ENCODE peak calls at places on chromosome 16, in nine cellular contexts. X is mesothelial cell of epicardium, Q is lower lobe of right lung, E is Calu3, P is BJ, R is upper lobe of right lung, D is B cell, U is psoas muscle, J is GM12865. I is an unnamed sample.

GRCh38 chr16:86221085-86221484 is 289.2 kb upstream of the FOXF1 start:
- DNase-seq in X (peak; percentile 27), Q (no peak), E (no peak), P (no peak), R (no peak), D (no peak), U (no peak), J (no peak), I (no peak)

GRCh38 chr16:46926470-46927225 is 42.5 kb downstream of the GPT2 start:
- DNase-seq in X (no peak), Q (no peak), E (no peak), P (no peak), R (no peak), D (no peak), U (no peak), J (no peak), I (no peak)

GRCh38 chr16:73956592-73957495 is 339.8 kb upstream of the PSMD7 start:
- DNase-seq in X (peak; percentile 71), Q (no peak), E (peak; percentile 73), P (peak; percentile 9), R (no peak), D (peak; percentile 40), U (no peak), J (peak; percentile 54), I (peak; percentile 57)

GRCh38 chr16:71985262-71985974 is 14.8 kb downstream of the PKD1L3 start:
- DNase-seq in X (no peak), Q (no peak), E (no peak), P (no peak), R (no peak), D (no peak), U (no peak), J (no peak), I (no peak)

GRCh38 chr16:19138601-19139000 is 24.8 kb downstream of the ITPRIPL2 start:
- DNase-seq in X (no peak), Q (peak; percentile 72), E (peak; percentile 39), P (peak; percentile 80), R (no peak), D (no peak), U (peak; percentile 80), J (no peak), I (no peak)

GRCh38 chr16:360698-361336 is 8.3 kb upstream of the AXIN1 start:
- DNase-seq in X (no peak), Q (no peak), E (no peak), P (no peak), R (no peak), D (no peak), U (no peak), J (no peak), I (no peak)

GRCh38 chr16:85851034-85851780 is 47.8 kb upstream of the IRF8 start:
- DNase-seq in X (peak; percentile 31), Q (no peak), E (no peak), P (no peak), R (no peak), D (no peak), U (no peak), J (peak; percentile 44), I (no peak)

GRCh38 chr16:12260647-12261262 is 284.2 kb downstream of the SNX29 start:
- DNase-seq in X (no peak), Q (no peak), E (no peak), P (no peak), R (no peak), D (no peak), U (no peak), J (no peak), I (no peak)

GRCh38 chr16:62035115-62036092 is 834 bp downstream of the CDH8 start:
- DNase-seq in X (peak; percentile 52), Q (no peak), E (no peak), P (no peak), R (no peak), D (no peak), U (no peak), J (no peak), I (no peak)

GRCh38 chr16:79209308-79209707 is 391.2 kb downstream of the MAF start:
- DNase-seq in X (no peak), Q (no peak), E (no peak), P (no peak), R (no peak), D (no peak), U (no peak), J (no peak), I (no peak)

GRCh38 chr16:81618661-81619060 is 160.4 kb upstream of the PLCG2 start:
- DNase-seq in X (no peak), Q (no peak), E (no peak), P (no peak), R (no peak), D (no peak), U (no peak), J (no peak), I (no peak)

GRCh38 chr16:23482778-23483177 is 27.5 kb downstream of the GGA2 start:
- DNase-seq in X (no peak), Q (no peak), E (no peak), P (no peak), R (no peak), D (peak; percentile 39), U (no peak), J (no peak), I (no peak)

GRCh38 chr16:83954577-83955016 is 1.6 kb downstream of the OSGIN1 start:
- DNase-seq in X (no peak), Q (peak; percentile 77), E (peak; percentile 58), P (no peak), R (no peak), D (no peak), U (peak; percentile 75), J (no peak), I (no peak)

GRCh38 chr16:80594756-80595155 is 54.0 kb downstream of the DYNLRB2 start:
- DNase-seq in X (no peak), Q (no peak), E (no peak), P (no peak), R (no peak), D (no peak), U (no peak), J (no peak), I (no peak)

GRCh38 chr16:64440421-64440831 is 681.4 kb downstream of the CDH11 start:
- DNase-seq in X (no peak), Q (no peak), E (no peak), P (peak; percentile 98), R (no peak), D (no peak), U (peak; percentile 39), J (no peak), I (no peak)

GRCh38 chr16:87806246-87806607 is 40.4 kb upstream of the KLHDC4 start:
- DNase-seq in X (no peak), Q (no peak), E (peak; percentile 49), P (no peak), R (no peak), D (no peak), U (no peak), J (no peak), I (no peak)

GRCh38 chr16:57204675-57205074 is 18.5 kb downstream of the RSPRY1 start:
- DNase-seq in X (no peak), Q (no peak), E (no peak), P (no peak), R (no peak), D (no peak), U (no peak), J (no peak), I (no peak)
- TF ChIP-seq CTCF in X (no peak), Q (no peak), E (peak; percentile 32), P (no peak), R (no peak), D (no peak), U (no peak), J (peak; percentile 5), I (no peak)

GRCh38 chr16:3094289-3095027 is 4.6 kb downstream of the ZSCAN10 start:
- DNase-seq in X (no peak), Q (no peak), E (peak; percentile 46), P (no peak), R (no peak), D (peak; percentile 66), U (peak; percentile 19), J (peak; percentile 77), I (peak; percentile 86)
- TF ChIP-seq CTCF in X (peak; percentile 33), Q (peak; percentile 62), E (peak; percentile 61), P (peak; percentile 56), R (peak; percentile 54), D (peak; percentile 62), U (peak; percentile 29), J (peak; percentile 74), I (peak; percentile 54)

GRCh38 chr16:2174396-2175131 is 19.0 kb downstream of the TRAF7 start:
- DNase-seq in X (no peak), Q (no peak), E (no peak), P (no peak), R (no peak), D (no peak), U (no peak), J (no peak), I (no peak)
- TF ChIP-seq CTCF in X (no peak), Q (no peak), E (no peak), P (no peak), R (no peak), D (no peak), U (no peak), J (no peak), I (no peak)

DNA sequence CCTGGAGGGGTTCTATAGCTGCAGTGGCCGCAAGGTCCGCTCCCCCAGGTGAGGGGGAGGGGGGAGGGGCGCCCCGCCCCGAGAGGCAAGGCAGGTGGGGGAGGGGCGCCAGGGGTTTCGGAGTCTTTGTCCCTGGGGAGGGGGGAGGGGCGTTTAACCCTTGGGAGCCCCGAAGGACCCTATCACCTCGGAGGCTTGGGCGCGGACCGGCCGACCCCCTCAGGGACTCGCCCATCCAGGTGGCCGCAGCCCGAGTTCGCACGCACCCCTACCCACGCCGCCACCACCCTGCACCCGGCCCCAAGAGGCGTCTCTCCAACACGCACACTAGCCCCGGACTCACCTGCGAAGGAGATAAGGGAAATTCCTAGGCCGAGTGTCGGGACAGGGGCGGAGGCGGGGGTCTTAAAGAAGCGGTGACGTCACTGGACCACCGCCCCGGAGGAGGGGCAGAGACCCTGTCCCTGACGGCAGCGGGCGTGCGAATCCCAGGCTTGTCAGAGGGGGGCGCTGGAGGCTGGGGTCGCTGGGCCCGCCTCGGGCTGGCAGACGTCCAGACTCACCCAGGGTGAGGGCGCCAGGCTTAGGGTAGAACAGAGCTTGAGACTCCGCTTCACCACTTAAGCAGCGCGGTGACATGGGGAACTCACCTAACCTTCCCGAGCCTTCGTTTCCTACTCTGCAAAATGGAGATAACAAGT is at the start of gene CLDN6:
- DNase-seq in X (peak; percentile 95), Q (no peak), E (peak; percentile 63), P (no peak), R (no peak), D (no peak), U (no peak), J (no peak), I (no peak)
- TF ChIP-seq CTCF in X (peak; percentile 72), Q (peak; percentile 13), E (peak; percentile 45), P (peak; percentile 8), R (peak; percentile 30), D (no peak), U (peak; percentile 16), J (peak; percentile 15), I (peak; percentile 7)

I was measured in GM20000.